ENCODE peak calls at places on chromosomes 1 and 21, in six cellular contexts. One of them, this sample, is unnamed.

GRCh38 chr1:43267291-43267805 is 2.4 kb upstream of the TMEM125 start:
- ATAC-seq in GM12878: no peak
- ATAC-seq in A549: no peak
- ATAC-seq in K562: no peak
- ATAC-seq in HepG2: peak
- ATAC-seq in upper lobe of left lung: no peak
- ATAC-seq in this sample: no peak

GRCh38 chr1:47587891-47588582 is 150.2 kb downstream of the FOXD2 start:
- ATAC-seq in upper lobe of left lung: peak
- ATAC-seq in HepG2: no peak
- ATAC-seq in GM12878: no peak
- ATAC-seq in K562: peak
- ATAC-seq in A549: no peak
- ATAC-seq in this sample: no peak

GRCh38 chr1:221637641-221638041 is 104.2 kb downstream of the DUSP10 start:
- ATAC-seq in upper lobe of left lung: no peak
- ATAC-seq in A549: no peak
- ATAC-seq in K562: peak
- ATAC-seq in HepG2: no peak
- ATAC-seq in GM12878: no peak
- ATAC-seq in this sample: no peak

GRCh38 chr1:109096110-109096509 is 5.5 kb downstream of the TMEM167B start:
- ATAC-seq in upper lobe of left lung: no peak
- ATAC-seq in HepG2: no peak
- ATAC-seq in K562: no peak
- ATAC-seq in A549: no peak
- ATAC-seq in GM12878: no peak
- ATAC-seq in this sample: no peak

GRCh38 chr1:42417191-42417590 is 36.6 kb downstream of the RIMKLA start:
- ATAC-seq in HepG2: no peak
- ATAC-seq in A549: no peak
- ATAC-seq in K562: no peak
- ATAC-seq in GM12878: no peak
- ATAC-seq in upper lobe of left lung: no peak
- ATAC-seq in this sample: no peak

GRCh38 chr1:116982319-116983004 is 19.1 kb upstream of the CD101 start:
- ATAC-seq in K562: peak
- ATAC-seq in HepG2: peak
- ATAC-seq in upper lobe of left lung: no peak
- ATAC-seq in A549: no peak
- ATAC-seq in GM12878: no peak
- ATAC-seq in this sample: peak

GRCh38 chr1:176201568-176201967 is 5.5 kb downstream of the COP1 start:
- ATAC-seq in GM12878: no peak
- ATAC-seq in upper lobe of left lung: no peak
- ATAC-seq in A549: no peak
- ATAC-seq in HepG2: no peak
- ATAC-seq in K562: no peak
- ATAC-seq in this sample: no peak

GRCh38 chr1:116321766-116322175 is 51.3 kb upstream of the ATP1A1 start:
- ATAC-seq in A549: no peak
- ATAC-seq in GM12878: no peak
- ATAC-seq in HepG2: peak
- ATAC-seq in K562: peak
- ATAC-seq in upper lobe of left lung: peak
- ATAC-seq in this sample: no peak

GRCh38 chr1:151520359-151520758 is 9.2 kb downstream of the CGN start:
- ATAC-seq in A549: no peak
- ATAC-seq in GM12878: peak
- ATAC-seq in K562: peak
- ATAC-seq in HepG2: peak
- ATAC-seq in upper lobe of left lung: no peak
- ATAC-seq in this sample: no peak

GRCh38 chr1:2104621-2105427 is 54.6 kb downstream of the PRKCZ start:
- ATAC-seq in GM12878: no peak
- ATAC-seq in upper lobe of left lung: peak
- ATAC-seq in K562: peak
- ATAC-seq in HepG2: peak
- ATAC-seq in A549: no peak
- ATAC-seq in this sample: no peak

GRCh38 chr21:29232601-29233541 is 65.9 kb upstream of the BACH1 start:
- ATAC-seq in A549: no peak
- ATAC-seq in upper lobe of left lung: no peak
- ATAC-seq in HepG2: no peak
- ATAC-seq in GM12878: peak
- ATAC-seq in K562: peak
- ATAC-seq in this sample: no peak

GRCh38 chr1:76284842-76285241 is 210.3 kb downstream of the ST6GALNAC3 start:
- ATAC-seq in GM12878: no peak
- ATAC-seq in upper lobe of left lung: no peak
- ATAC-seq in HepG2: no peak
- ATAC-seq in A549: no peak
- ATAC-seq in K562: no peak
- ATAC-seq in this sample: no peak

GRCh38 chr1:61641171-61641570 is 83.8 kb downstream of the TM2D1 start:
- ATAC-seq in upper lobe of left lung: peak
- ATAC-seq in GM12878: no peak
- ATAC-seq in HepG2: no peak
- ATAC-seq in A549: no peak
- ATAC-seq in K562: peak
- ATAC-seq in this sample: peak

GRCh38 chr1:36989260-36989659 is 45.1 kb downstream of the GRIK3 start:
- ATAC-seq in A549: no peak
- ATAC-seq in GM12878: no peak
- ATAC-seq in HepG2: no peak
- ATAC-seq in K562: no peak
- ATAC-seq in upper lobe of left lung: peak
- ATAC-seq in this sample: no peak

GRCh38 chr1:174789399-174789798 is 210.3 kb upstream of the CACYBP start:
- ATAC-seq in HepG2: no peak
- ATAC-seq in upper lobe of left lung: no peak
- ATAC-seq in K562: peak
- ATAC-seq in GM12878: peak
- ATAC-seq in A549: no peak
- ATAC-seq in this sample: no peak

GRCh38 chr1:42319128-42319851 is 15.7 kb downstream of the FOXJ3 start:
- ATAC-seq in HepG2: no peak
- ATAC-seq in A549: no peak
- ATAC-seq in upper lobe of left lung: no peak
- ATAC-seq in GM12878: no peak
- ATAC-seq in K562: peak
- ATAC-seq in this sample: no peak

GRCh38 chr1:233518344-233518743 is 95.6 kb upstream of the KCNK1 start:
- ATAC-seq in GM12878: peak
- ATAC-seq in HepG2: no peak
- ATAC-seq in A549: no peak
- ATAC-seq in K562: peak
- ATAC-seq in upper lobe of left lung: no peak
- ATAC-seq in this sample: no peak

GRCh38 chr1:168722964-168723363 is 6.0 kb downstream of the DPT start:
- ATAC-seq in upper lobe of left lung: no peak
- ATAC-seq in K562: no peak
- ATAC-seq in HepG2: no peak
- ATAC-seq in GM12878: no peak
- ATAC-seq in A549: no peak
- ATAC-seq in this sample: no peak

GRCh38 chr1:93686497-93687250 is 5.0 kb upstream of the BCAR3 start:
- ATAC-seq in HepG2: no peak
- ATAC-seq in GM12878: no peak
- ATAC-seq in upper lobe of left lung: no peak
- ATAC-seq in K562: no peak
- ATAC-seq in A549: no peak
- ATAC-seq in this sample: no peak

GRCh38 chr1:229186373-229187056 is 84.4 kb upstream of the RAB4A start:
- ATAC-seq in HepG2: no peak
- ATAC-seq in upper lobe of left lung: no peak
- ATAC-seq in GM12878: peak
- ATAC-seq in K562: no peak
- ATAC-seq in A549: no peak
- ATAC-seq in this sample: no peak

GRCh38 chr1:167663002-167663772 is 33.2 kb downstream of the RCSD1 start:
- ATAC-seq in A549: peak
- ATAC-seq in GM12878: peak
- ATAC-seq in upper lobe of left lung: no peak
- ATAC-seq in HepG2: peak
- ATAC-seq in K562: peak
- ATAC-seq in this sample: no peak

GRCh38 chr1:32362474-32363313 is at the start of the genes FAM229A and TSSK3:
- ATAC-seq in GM12878: no peak
- ATAC-seq in K562: no peak
- ATAC-seq in upper lobe of left lung: no peak
- ATAC-seq in HepG2: no peak
- ATAC-seq in A549: no peak
- ATAC-seq in this sample: no peak

GRCh38 chr1:51661081-51661518 is 44.2 kb downstream of the OSBPL9 start:
- ATAC-seq in K562: peak
- ATAC-seq in HepG2: no peak
- ATAC-seq in upper lobe of left lung: peak
- ATAC-seq in A549: peak
- ATAC-seq in GM12878: peak
- ATAC-seq in this sample: peak

GRCh38 chr1:45621501-45621836 is 2.4 kb downstream of the CCDC17 start:
- ATAC-seq in A549: peak
- ATAC-seq in GM12878: peak
- ATAC-seq in HepG2: peak
- ATAC-seq in upper lobe of left lung: peak
- ATAC-seq in K562: peak
- ATAC-seq in this sample: peak

GRCh38 chr1:199084293-199084692 is 445.5 kb downstream of the PTPRC start:
- ATAC-seq in upper lobe of left lung: no peak
- ATAC-seq in HepG2: no peak
- ATAC-seq in GM12878: no peak
- ATAC-seq in A549: no peak
- ATAC-seq in K562: no peak
- ATAC-seq in this sample: no peak

DNA sequence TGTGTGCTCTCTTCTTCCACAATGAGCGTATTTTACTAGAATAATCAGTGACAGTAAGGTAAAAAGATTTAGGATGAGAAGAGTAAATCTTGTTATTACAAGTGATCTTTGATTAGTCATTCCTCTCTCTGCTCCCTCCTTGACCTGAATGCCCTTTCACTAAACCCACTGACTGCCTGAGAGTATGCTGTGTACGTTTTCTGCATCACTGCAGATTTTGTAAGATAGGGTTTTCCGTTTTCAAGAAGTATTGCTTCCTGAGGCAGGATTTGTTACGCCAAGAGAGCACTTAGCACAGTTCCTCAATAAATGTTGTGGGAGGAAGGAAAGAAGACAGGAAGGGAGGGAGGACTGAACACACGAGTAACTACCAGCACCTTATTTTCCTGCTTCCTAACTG is 7.7 kb upstream of the LAMB3 start:
- ATAC-seq in HepG2: no peak
- ATAC-seq in GM12878: peak
- ATAC-seq in A549: no peak
- ATAC-seq in upper lobe of left lung: no peak
- ATAC-seq in K562: peak
- ATAC-seq in this sample: no peak
- TF ChIP-seq EP300 in HepG2: no peak
- TF ChIP-seq EP300 in GM12878: no peak
- TF ChIP-seq EP300 in A549: no peak
- TF ChIP-seq EP300 in upper lobe of left lung: peak
- TF ChIP-seq EP300 in K562: no peak
- TF ChIP-seq EP300 in this sample: no peak

GRCh38 chr1:163069655-163070277 is 605 bp downstream of the RGS4 start:
- ATAC-seq in GM12878: no peak
- ATAC-seq in upper lobe of left lung: no peak
- ATAC-seq in A549: no peak
- ATAC-seq in K562: no peak
- ATAC-seq in HepG2: no peak
- ATAC-seq in this sample: no peak

GRCh38 chr1:163071381-163072255 is 2.5 kb downstream of the RGS4 start:
- ATAC-seq in HepG2: peak
- ATAC-seq in GM12878: peak
- ATAC-seq in K562: peak
- ATAC-seq in upper lobe of left lung: no peak
- ATAC-seq in A549: peak
- ATAC-seq in this sample: peak

GRCh38 chr1:163068716-163069115 is 445 bp upstream of the RGS4 start:
- ATAC-seq in K562: no peak
- ATAC-seq in A549: no peak
- ATAC-seq in upper lobe of left lung: no peak
- ATAC-seq in GM12878: no peak
- ATAC-seq in HepG2: no peak
- ATAC-seq in this sample: no peak

GRCh38 chr1:163066686-163067085 is 2.5 kb upstream of the RGS4 start:
- ATAC-seq in HepG2: no peak
- ATAC-seq in K562: no peak
- ATAC-seq in A549: no peak
- ATAC-seq in GM12878: no peak
- ATAC-seq in upper lobe of left lung: no peak
- ATAC-seq in this sample: no peak

GRCh38 chr1:163069142-163069541 is at the start of gene RGS4:
- ATAC-seq in A549: peak
- ATAC-seq in HepG2: peak
- ATAC-seq in K562: peak
- ATAC-seq in upper lobe of left lung: peak
- ATAC-seq in GM12878: no peak
- ATAC-seq in this sample: peak
- TF ChIP-seq EP300 in A549: no peak
- TF ChIP-seq EP300 in HepG2: no peak
- TF ChIP-seq EP300 in K562: no peak
- TF ChIP-seq EP300 in upper lobe of left lung: no peak
- TF ChIP-seq EP300 in GM12878: no peak
- TF ChIP-seq EP300 in this sample: no peak

DNA sequence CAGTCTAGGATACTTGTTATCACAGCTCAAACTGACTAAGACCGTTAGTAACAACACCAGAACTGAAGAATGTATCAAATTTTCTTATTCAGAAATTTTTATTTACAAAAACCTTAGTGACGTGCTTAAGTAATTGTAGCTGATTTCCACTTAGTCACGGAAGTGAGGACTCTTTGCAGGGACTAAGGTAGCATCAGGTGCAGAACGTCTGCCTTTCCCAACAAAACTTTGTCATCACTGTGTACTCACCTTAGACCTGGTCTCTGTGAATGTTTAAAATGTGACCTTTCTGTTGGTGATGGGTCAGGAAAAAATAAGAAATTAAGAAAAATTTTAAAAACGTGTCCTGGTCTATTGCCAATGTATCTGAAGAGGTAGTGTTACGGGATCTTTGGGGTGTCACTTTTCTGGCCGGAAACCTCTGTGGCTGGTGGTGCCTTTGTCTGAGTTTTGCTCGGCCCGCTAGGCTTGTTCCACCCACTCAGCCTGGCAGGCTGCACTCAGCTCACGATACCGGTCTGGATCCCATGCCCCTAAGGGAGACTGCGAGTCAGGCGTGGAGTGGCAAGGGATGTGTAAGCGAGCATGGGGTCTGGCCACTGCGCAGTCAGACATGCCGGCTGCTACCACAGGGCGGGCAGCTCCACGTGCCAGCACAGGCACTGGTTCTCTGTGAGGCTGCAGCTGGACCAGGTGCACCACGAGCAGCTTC is 24.1 kb upstream of the LRRC8C start:
- ATAC-seq in upper lobe of left lung: no peak
- ATAC-seq in GM12878: no peak
- ATAC-seq in K562: no peak
- ATAC-seq in HepG2: no peak
- ATAC-seq in A549: no peak
- ATAC-seq in this sample: no peak
- TF ChIP-seq EP300 in upper lobe of left lung: no peak
- TF ChIP-seq EP300 in GM12878: no peak
- TF ChIP-seq EP300 in K562: no peak
- TF ChIP-seq EP300 in HepG2: no peak
- TF ChIP-seq EP300 in A549: no peak
- TF ChIP-seq EP300 in this sample: no peak

GRCh38 chr1:222815367-222815765 is 527 bp downstream of the DISP1 start:
- ATAC-seq in GM12878: no peak
- ATAC-seq in K562: no peak
- ATAC-seq in A549: peak
- ATAC-seq in upper lobe of left lung: no peak
- ATAC-seq in HepG2: no peak
- ATAC-seq in this sample: no peak
- TF ChIP-seq EP300 in GM12878: no peak
- TF ChIP-seq EP300 in K562: no peak
- TF ChIP-seq EP300 in A549: no peak
- TF ChIP-seq EP300 in upper lobe of left lung: no peak
- TF ChIP-seq EP300 in HepG2: no peak
- TF ChIP-seq EP300 in this sample: no peak